ENCODE peak calls at places on chromosomes 1 and 21, in nine cellular contexts. I, Y, C, T, Z, S, D, J and P are unnamed samples.

GRCh38 chr1:227323164-227323955 is 5.1 kb upstream of the CDC42BPA start:
- DNase-seq in I (no peak), Y (no peak), C (no peak), T (peak), Z (no peak), S (no peak), D (no peak), J (no peak), P (no peak)

GRCh38 chr1:155175281-155175926 is 1.8 kb downstream of the TRIM46 start:
- DNase-seq in I (no peak), Y (no peak), C (no peak), T (no peak), Z (no peak), S (no peak), D (no peak), J (peak), P (no peak)

GRCh38 chr1:66438062-66438970 is 95.6 kb upstream of the SGIP1 start:
- DNase-seq in I (peak), Y (no peak), C (peak), T (peak), Z (no peak), S (no peak), D (no peak), J (no peak), P (peak)

GRCh38 chr1:228283043-228283371 is 75.2 kb downstream of the OBSCN start:
- DNase-seq in I (no peak), Y (peak), C (no peak), T (no peak), Z (no peak), S (no peak), D (no peak), J (peak), P (no peak)

GRCh38 chr1:83102630-83103071 is 896.3 kb downstream of the TTLL7 start:
- DNase-seq in I (peak), Y (no peak), C (peak), T (peak), Z (peak), S (no peak), D (no peak), J (no peak), P (no peak)

GRCh38 chr1:29136463-29136915 is 12.8 kb upstream of the TMEM200B start:
- DNase-seq in I (no peak), Y (no peak), C (peak), T (no peak), Z (peak), S (no peak), D (peak), J (no peak), P (no peak)

GRCh38 chr1:8016244-8017241 is 9.6 kb downstream of the ERRFI1 start:
- DNase-seq in I (no peak), Y (no peak), C (peak), T (no peak), Z (no peak), S (no peak), D (no peak), J (no peak), P (no peak)

GRCh38 chr1:199759268-199759724 is 268.2 kb upstream of the NR5A2 start:
- DNase-seq in I (peak), Y (no peak), C (peak), T (peak), Z (peak), S (no peak), D (peak), J (no peak), P (no peak)

GRCh38 chr1:192904438-192904895 is 95.6 kb downstream of the RGS2 start:
- DNase-seq in I (peak), Y (no peak), C (peak), T (peak), Z (peak), S (no peak), D (peak), J (peak), P (peak)

GRCh38 chr1:159132271-159132881 is 39.0 kb upstream of the CADM3 start:
- DNase-seq in I (peak), Y (peak), C (peak), T (peak), Z (peak), S (peak), D (peak), J (no peak), P (peak)

GRCh38 chr1:25837253-25837875 is 17.6 kb downstream of the MTFR1L start:
- DNase-seq in I (no peak), Y (no peak), C (no peak), T (peak), Z (no peak), S (peak), D (peak), J (no peak), P (no peak)

GRCh38 chr1:185961664-185962063 is 227.5 kb downstream of the HMCN1 start:
- DNase-seq in I (no peak), Y (no peak), C (no peak), T (peak), Z (peak), S (no peak), D (peak), J (no peak), P (no peak)

GRCh38 chr1:101238041-101238515 is 1.3 kb downstream of the S1PR1 start:
- DNase-seq in I (no peak), Y (peak), C (no peak), T (no peak), Z (no peak), S (peak), D (no peak), J (no peak), P (peak)

GRCh38 chr1:203601717-203602309 is 24.8 kb upstream of the ATP2B4 start:
- DNase-seq in I (no peak), Y (no peak), C (no peak), T (peak), Z (no peak), S (no peak), D (peak), J (no peak), P (no peak)

GRCh38 chr1:201436461-201436860 is 14.9 kb upstream of the TNNI1 start:
- DNase-seq in I (no peak), Y (no peak), C (peak), T (no peak), Z (peak), S (peak), D (no peak), J (no peak), P (no peak)

GRCh38 chr1:37817481-37817880 is 9.5 kb upstream of the YRDC start:
- DNase-seq in I (no peak), Y (no peak), C (peak), T (peak), Z (peak), S (peak), D (no peak), J (no peak), P (no peak)

GRCh38 chr1:180386740-180387367 is 115.5 kb downstream of the ACBD6 start:
- DNase-seq in I (no peak), Y (no peak), C (peak), T (no peak), Z (peak), S (no peak), D (no peak), J (no peak), P (no peak)

GRCh38 chr1:159993911-159994310 is 37.9 kb downstream of the PIGM start:
- DNase-seq in I (no peak), Y (no peak), C (no peak), T (no peak), Z (no peak), S (no peak), D (no peak), J (no peak), P (no peak)

GRCh38 chr1:220271706-220272046 is 577 bp downstream of the RAB3GAP2 start:
- DNase-seq in I (peak), Y (no peak), C (peak), T (peak), Z (peak), S (no peak), D (no peak), J (no peak), P (no peak)

GRCh38 chr1:194067772-194068171 is 881.4 kb upstream of the B3GALT2 start:
- DNase-seq in I (no peak), Y (no peak), C (no peak), T (peak), Z (no peak), S (no peak), D (peak), J (no peak), P (no peak)

GRCh38 chr1:59415286-59415850 is 118.5 kb downstream of the FGGY start:
- DNase-seq in I (no peak), Y (no peak), C (no peak), T (no peak), Z (no peak), S (no peak), D (no peak), J (no peak), P (no peak)

GRCh38 chr1:202367200-202367742 is 18.8 kb downstream of the PPP1R12B start:
- DNase-seq in I (no peak), Y (no peak), C (peak), T (no peak), Z (peak), S (no peak), D (no peak), J (no peak), P (no peak)

GRCh38 chr1:54107131-54107530 is 45.7 kb downstream of the CDCP2 start:
- DNase-seq in I (peak), Y (no peak), C (peak), T (no peak), Z (peak), S (peak), D (no peak), J (no peak), P (no peak)

GRCh38 chr1:112677501-112677900 is 3.0 kb downstream of the MOV10 start:
- DNase-seq in I (no peak), Y (no peak), C (no peak), T (no peak), Z (no peak), S (no peak), D (no peak), J (no peak), P (no peak)

DNA sequence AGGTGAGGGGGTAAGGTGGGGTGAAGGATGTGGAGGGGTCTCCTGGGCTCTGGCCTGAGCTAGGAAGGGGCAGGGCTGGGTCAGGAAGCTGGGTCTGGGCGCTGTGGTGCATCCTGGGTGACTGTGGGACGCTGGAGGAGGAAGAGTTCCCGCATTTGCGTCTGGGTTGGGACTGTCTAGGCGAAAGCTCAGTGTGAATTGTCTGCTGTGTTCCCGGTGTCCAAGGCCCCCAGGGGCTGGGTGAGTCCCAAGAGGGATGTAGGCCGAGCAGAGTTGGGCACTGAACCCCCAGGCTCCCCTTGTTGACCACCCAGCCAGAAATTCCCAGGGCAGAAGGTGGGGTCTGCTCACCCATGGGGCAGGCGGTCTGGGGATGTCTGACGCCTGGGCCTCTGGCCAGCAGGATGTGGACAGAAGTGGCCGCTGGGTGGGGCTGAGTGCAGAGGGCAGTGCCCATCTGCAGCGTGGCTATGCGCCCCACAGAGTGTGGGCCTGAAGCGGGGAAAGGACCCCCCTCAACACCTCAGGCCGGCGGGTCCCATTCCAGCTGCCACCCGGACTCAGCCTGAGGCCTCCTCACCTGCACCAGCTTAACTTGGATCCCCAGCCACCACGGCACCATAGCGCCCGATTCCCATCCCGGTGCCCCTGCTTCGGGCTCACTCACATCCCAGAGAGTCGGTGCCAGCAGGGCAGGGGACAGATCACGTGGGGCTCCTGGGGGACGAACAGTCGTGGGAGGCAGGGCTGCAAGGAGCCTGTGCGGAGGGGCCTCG is 36.9 kb upstream of the POFUT2 start:
- DNase-seq in I (no peak), Y (peak), C (no peak), T (no peak), Z (no peak), S (no peak), D (no peak), J (no peak), P (no peak)
- TF ChIP-seq CTCF in I (peak), Y (peak), C (no peak), T (no peak), Z (no peak), S (no peak), D (no peak), J (no peak), P (no peak)

GRCh38 chr1:151790940-151791651 is 796 bp upstream of the TDRKH start:
- DNase-seq in I (peak), Y (peak), C (no peak), T (no peak), Z (no peak), S (peak), D (peak), J (no peak), P (peak)
- TF ChIP-seq CTCF in I (no peak), Y (no peak), C (no peak), T (no peak), Z (no peak), S (no peak), D (no peak), J (no peak), P (no peak)

GRCh38 chr21:28132713-28133112 is 860.0 kb downstream of the LTN1 start:
- DNase-seq in I (no peak), Y (no peak), C (no peak), T (no peak), Z (peak), S (no peak), D (no peak), J (no peak), P (no peak)

GRCh38 chr21:28126521-28127317 is 866.0 kb downstream of the LTN1 start:
- DNase-seq in I (no peak), Y (no peak), C (no peak), T (no peak), Z (no peak), S (no peak), D (no peak), J (no peak), P (no peak)

GRCh38 chr21:28124541-28124940 is 868.1 kb downstream of the LTN1 start:
- DNase-seq in I (no peak), Y (no peak), C (no peak), T (no peak), Z (peak), S (no peak), D (no peak), J (no peak), P (no peak)

GRCh38 chr21:28133116-28133515 is 859.6 kb downstream of the LTN1 start:
- DNase-seq in I (no peak), Y (no peak), C (no peak), T (no peak), Z (no peak), S (no peak), D (no peak), J (no peak), P (no peak)

GRCh38 chr21:28127390-28127789 is 865.3 kb downstream of the LTN1 start:
- DNase-seq in I (no peak), Y (no peak), C (peak), T (no peak), Z (peak), S (no peak), D (no peak), J (no peak), P (no peak)
- TF ChIP-seq CTCF in I (no peak), Y (no peak), C (no peak), T (no peak), Z (no peak), S (no peak), D (no peak), J (no peak), P (no peak)

GRCh38 chr1:35857830-35858229 is 25.2 kb upstream of the AGO1 start:
- DNase-seq in I (peak), Y (no peak), C (peak), T (peak), Z (peak), S (peak), D (no peak), J (no peak), P (peak)
- TF ChIP-seq CTCF in I (peak), Y (peak), C (peak), T (peak), Z (peak), S (peak), D (no peak), J (no peak), P (peak)

DNA sequence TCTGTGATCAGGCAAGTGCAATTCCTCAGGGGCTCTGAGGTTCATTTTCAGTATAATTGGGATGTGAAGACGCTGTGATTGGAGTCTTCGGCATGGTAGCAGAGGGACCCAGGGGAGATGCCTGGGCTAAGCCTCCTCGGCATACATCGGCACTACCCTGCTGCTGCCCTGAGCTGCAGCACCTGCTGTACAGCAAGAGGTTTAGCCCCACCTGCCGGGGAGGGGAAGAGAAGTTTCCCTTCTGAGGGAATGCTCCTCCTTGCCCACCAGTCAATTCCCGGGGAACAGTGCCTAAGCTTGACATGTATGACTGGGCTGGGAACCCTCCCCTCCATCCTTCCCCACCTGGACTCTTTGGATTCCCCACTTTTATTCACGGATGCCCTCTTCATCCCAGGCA is 24.9 kb downstream of the CNIH3 start:
- DNase-seq in I (no peak), Y (no peak), C (no peak), T (peak), Z (no peak), S (peak), D (no peak), J (no peak), P (no peak)
- TF ChIP-seq CTCF in I (peak), Y (no peak), C (no peak), T (peak), Z (no peak), S (peak), D (no peak), J (no peak), P (no peak)

DNA sequence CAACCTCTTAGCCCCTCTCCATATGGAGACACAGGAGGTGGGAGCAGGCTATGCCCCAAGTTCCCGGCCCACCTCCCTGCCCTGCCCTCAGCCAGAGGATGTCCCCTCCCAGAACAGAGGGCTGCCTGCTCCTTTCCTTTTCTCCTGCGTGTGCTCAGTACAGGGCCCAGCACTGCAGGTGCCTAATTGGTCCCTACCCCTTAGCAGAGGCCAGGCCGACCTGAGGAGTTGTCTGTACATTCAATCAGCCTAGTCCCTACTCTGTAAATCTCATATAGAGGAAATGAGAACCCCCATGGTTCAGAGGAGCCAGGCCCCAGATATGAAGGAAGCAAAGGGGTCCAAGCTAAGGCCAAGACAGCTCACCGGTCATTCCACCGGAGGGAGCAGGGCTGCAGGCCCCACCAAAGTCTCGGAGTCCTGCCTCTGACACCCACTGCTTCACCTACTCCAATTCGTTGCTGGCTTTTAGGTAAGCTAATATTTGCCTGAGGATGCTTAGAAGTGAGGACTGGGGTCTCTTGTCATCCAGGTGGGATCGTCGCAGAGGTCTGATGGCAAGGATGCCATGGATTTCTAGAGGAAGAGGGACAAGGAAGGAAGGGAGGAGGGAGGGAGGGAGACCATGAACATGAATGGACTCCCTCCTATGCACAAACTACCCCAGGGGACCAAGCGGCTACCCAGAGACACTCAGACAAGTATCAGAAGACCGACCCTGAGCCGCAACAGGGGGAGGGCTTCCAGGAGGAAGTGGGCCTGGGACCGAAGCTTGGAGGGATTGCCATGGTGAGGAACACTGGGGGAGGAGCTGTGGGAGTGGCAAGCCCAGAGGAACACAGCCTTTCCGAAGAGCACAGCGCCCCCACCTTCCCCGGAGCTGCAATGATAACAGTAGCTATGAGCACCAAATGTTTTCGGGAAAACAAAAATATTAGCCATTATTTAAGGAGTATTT is 30.4 kb upstream of the FOXO6 start:
- DNase-seq in I (no peak), Y (no peak), C (no peak), T (no peak), Z (no peak), S (peak), D (no peak), J (peak), P (no peak)
- TF ChIP-seq CTCF in I (peak), Y (no peak), C (no peak), T (peak), Z (no peak), S (peak), D (no peak), J (no peak), P (no peak)

DNA sequence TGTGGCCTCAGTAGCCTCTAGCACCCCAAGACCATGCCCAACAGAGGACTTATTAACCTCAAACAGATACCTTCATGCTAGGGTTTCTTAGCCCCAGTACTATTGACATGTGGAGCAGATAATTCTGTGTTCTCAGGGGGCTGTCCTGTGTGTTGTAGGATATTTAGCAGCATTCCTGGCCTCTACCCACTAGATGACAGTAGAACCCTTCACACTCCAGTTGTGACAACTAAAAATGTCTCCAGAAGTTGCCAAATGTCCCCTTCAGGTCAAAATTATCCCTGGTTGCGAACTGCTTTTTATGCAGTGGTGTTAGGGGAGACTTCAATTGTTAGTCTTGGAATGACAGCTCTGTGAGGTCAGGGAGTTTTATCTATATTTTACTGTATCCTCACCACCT is 8.1 kb downstream of the KAZN start:
- DNase-seq in I (no peak), Y (no peak), C (no peak), T (no peak), Z (no peak), S (peak), D (no peak), J (no peak), P (no peak)
- TF ChIP-seq CTCF in I (no peak), Y (no peak), C (peak), T (peak), Z (no peak), S (peak), D (peak), J (no peak), P (no peak)

DNA sequence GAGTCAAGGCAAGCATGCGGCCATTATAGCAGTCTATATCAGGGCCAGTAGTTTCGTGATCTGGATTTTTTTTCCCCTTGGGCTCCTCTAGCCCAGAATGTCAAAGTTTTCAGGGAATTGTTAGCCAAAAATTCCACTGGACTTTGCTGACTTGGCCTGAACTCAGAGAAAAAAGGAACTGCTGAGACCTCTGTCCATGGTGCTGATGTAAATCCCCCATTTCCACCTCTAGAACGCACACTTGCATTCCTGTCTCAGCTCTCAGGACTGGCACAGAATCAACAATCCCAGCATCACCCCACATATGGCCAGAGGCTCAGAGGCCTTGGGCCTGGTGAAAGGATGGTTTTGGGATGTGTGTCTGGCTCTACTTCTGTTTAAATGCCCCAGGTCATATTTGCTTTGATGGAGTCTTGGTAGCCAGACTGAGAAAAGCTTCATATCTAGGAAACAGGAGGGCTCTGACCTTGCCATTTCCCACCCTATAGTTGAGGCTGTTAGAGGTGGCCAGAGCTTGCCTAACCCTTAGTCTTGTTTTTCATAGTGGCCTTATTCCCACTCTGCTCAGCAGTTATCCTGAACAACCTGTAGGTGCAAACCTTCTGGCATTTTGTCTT is 16.9 kb upstream of the EFCAB14 start:
- DNase-seq in I (peak), Y (no peak), C (peak), T (peak), Z (peak), S (peak), D (peak), J (no peak), P (peak)
- TF ChIP-seq CTCF in I (peak), Y (peak), C (peak), T (peak), Z (peak), S (peak), D (peak), J (no peak), P (no peak)